ENCODE peak calls at places on chromosome 10, in five cellular contexts. G, E, J, B and V are unnamed samples.

GRCh38 chr10:78771215-78771614 is 297.6 kb upstream of the ZMIZ1 start:
- DNase-seq in J (no peak), E (no peak), B (no peak), G (peak; percentile 61), V (no peak)

GRCh38 chr10:71082930-71083329 is 129.4 kb upstream of the UNC5B start:
- DNase-seq in B (no peak), E (no peak), J (no peak), G (no peak), V (no peak)

GRCh38 chr10:101781984-101782810 is 1.0 kb downstream of the NPM3 start:
- DNase-seq in J (no peak), B (no peak), G (no peak), E (no peak), V (no peak)

GRCh38 chr10:113720386-113720785 is 31.1 kb upstream of the PLEKHS1 start:
- DNase-seq in B (no peak), E (no peak), J (no peak), G (no peak), V (no peak)

GRCh38 chr10:17428616-17429097 is 25.7 kb downstream of the ST8SIA6 start:
- DNase-seq in G (no peak), J (no peak), E (no peak), B (no peak), V (no peak)

GRCh38 chr10:26457088-26457487 is 18.9 kb downstream of the APBB1IP start:
- DNase-seq in B (no peak), G (no peak), J (no peak), E (no peak), V (no peak)

GRCh38 chr10:73413108-73413527 is 740 bp downstream of the ANXA7 start:
- DNase-seq in B (no peak), G (no peak), E (peak; percentile 62), J (peak; percentile 25), V (peak; percentile 48)

GRCh38 chr10:76303682-76304316 is 872.4 kb downstream of the LRMDA start:
- DNase-seq in B (peak; percentile 71), E (peak; percentile 61), G (peak; percentile 66), J (peak; percentile 21), V (peak; percentile 62)

GRCh38 chr10:44937201-44938005 is 22.2 kb upstream of the RASSF4 start:
- DNase-seq in J (no peak), G (no peak), B (peak; percentile 57), E (no peak), V (no peak)

GRCh38 chr10:104521901-104522827 is 118.9 kb upstream of the SORCS3 start:
- DNase-seq in E (no peak), G (no peak), J (no peak), B (no peak), V (no peak)

GRCh38 chr10:123008379-123009104 is at the start of the genes ACADSB and IKZF5:
- DNase-seq in E (peak; percentile 97), J (peak; percentile 97), G (peak; percentile 95), B (peak; percentile 97), V (peak; percentile 100)

GRCh38 chr10:69047111-69047837 is 40.6 kb upstream of the SRGN start:
- DNase-seq in J (no peak), B (no peak), E (no peak), G (no peak), V (no peak)

GRCh38 chr10:105594301-105594700 is 953.2 kb downstream of the SORCS3 start:
- DNase-seq in G (no peak), J (no peak), B (no peak), E (no peak), V (peak; percentile 13)

GRCh38 chr10:128568979-128569378 is 442.8 kb upstream of the MKI67 start:
- DNase-seq in J (no peak), B (no peak), G (no peak), E (no peak), V (no peak)

GRCh38 chr10:77274046-77274795 is 363.4 kb downstream of the KCNMA1 start:
- DNase-seq in B (peak; percentile 84), J (no peak), G (no peak), E (no peak), V (peak; percentile 59)

GRCh38 chr10:69503001-69503895 is 52.0 kb downstream of the TSPAN15 start:
- DNase-seq in E (no peak), G (no peak), B (no peak), J (no peak), V (no peak)

GRCh38 chr10:31912289-31912688 is 16.3 kb downstream of the ARHGAP12 start:
- DNase-seq in B (peak; percentile 59), G (no peak), J (no peak), E (no peak), V (peak; percentile 44)

GRCh38 chr10:59360605-59361515 is 1.5 kb downstream of the FAM13C start:
- DNase-seq in G (no peak), B (no peak), J (peak; percentile 32), E (no peak), V (no peak)

GRCh38 chr10:34698979-34699378 is 116.1 kb downstream of the PARD3 start:
- DNase-seq in J (no peak), B (peak; percentile 47), G (no peak), E (peak; percentile 63), V (peak; percentile 81)

DNA sequence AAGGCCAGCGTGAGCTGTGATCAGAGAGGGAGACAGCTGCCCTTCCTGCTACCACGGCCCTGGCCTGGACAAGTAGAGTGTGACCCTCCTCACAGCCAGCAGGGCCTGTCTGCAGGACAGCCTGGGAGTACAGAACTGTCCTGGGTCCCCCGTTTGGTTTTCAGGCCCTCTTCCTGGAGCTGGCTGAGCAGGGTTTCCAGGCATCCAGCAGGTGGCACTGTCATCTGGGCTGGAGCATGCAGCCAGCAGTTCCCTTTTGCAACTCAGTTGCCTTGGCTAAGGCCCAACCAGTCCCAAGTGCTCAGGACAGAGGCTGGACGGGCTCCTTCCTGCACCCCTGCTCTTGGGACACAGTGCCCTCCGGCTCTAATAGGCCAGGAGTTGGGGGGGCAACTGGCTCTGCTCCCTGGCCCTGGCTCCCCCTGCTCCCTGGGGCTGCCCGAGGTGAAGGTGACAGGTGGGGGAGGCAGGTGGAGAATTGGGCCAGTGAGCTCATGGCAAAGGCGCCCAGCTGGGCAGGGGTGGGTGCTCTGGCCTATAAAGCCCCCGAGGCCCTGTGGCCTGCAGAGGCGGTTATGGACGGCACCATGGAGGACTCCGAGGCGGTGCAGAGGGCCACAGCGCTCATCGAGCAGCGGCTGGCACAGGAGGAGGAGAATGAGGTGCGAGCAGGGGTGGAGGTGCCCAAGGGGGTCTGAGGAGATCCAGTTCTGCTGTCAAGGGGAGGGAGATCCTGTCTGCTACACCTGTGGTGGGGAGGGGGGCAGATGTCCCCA is at the start of gene ANKRD2:
- DNase-seq in J (peak; percentile 77), E (peak; percentile 81), G (peak; percentile 59), B (peak; percentile 79), V (peak; percentile 67)
- H3K27ac ChIP-seq in J (peak within 1 kb of the TSS; percentile 92), E (peak within 1 kb of the TSS; percentile 91), G (no peak within 1 kb of the TSS), B (no peak within 1 kb of the TSS), V (peak within 1 kb of the TSS; percentile 99)

GRCh38 chr10:18599392-18599791 is 52.0 kb downstream of the NSUN6 start:
- DNase-seq in G (no peak), B (no peak), J (no peak), E (no peak), V (no peak)

GRCh38 chr10:18606051-18606730 is 45.2 kb downstream of the NSUN6 start:
- DNase-seq in E (no peak), B (no peak), J (no peak), G (no peak), V (no peak)

DNA sequence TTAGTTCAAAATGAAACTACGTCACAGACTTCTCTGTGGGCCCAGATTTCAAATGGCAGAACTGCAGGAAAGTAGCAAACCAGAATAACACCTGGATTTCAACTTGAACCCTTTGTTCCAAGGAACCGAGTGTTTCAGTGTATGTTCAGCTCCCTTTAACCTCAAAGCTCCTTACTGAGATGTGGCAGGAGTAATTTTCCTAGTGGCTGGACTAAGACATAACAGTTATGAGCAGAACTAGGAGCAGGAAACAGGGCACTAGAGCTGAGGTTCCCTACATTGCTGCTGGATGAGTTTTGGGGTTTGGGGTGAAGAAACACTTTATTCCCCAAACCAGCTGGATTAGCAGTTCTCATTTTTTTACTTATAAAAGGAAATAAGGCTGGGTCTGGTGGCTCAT is 50.1 kb downstream of the NSUN6 start:
- DNase-seq in G (no peak), E (peak; percentile 23), J (no peak), B (no peak), V (no peak)
- TF ChIP-seq CTCF in G (no peak), E (no peak), J (no peak), B (no peak), V (no peak)

GRCh38 chr10:133070402-133070801 is 17.3 kb upstream of the ADGRA1 start:
- DNase-seq in B (no peak), E (no peak), J (no peak), G (no peak), V (no peak)
- H3K27ac ChIP-seq in B (no peak overlapping the region), E (no peak overlapping the region), J (no peak overlapping the region), G (no peak overlapping the region), V (no peak overlapping the region)

GRCh38 chr10:86585726-86586048 is 64.1 kb upstream of the WAPL start:
- DNase-seq in J (no peak), B (no peak), G (no peak), E (no peak), V (no peak)
- TF ChIP-seq CTCF in J (no peak), B (no peak), G (no peak), E (peak; percentile 21), V (peak; percentile 64)

DNA sequence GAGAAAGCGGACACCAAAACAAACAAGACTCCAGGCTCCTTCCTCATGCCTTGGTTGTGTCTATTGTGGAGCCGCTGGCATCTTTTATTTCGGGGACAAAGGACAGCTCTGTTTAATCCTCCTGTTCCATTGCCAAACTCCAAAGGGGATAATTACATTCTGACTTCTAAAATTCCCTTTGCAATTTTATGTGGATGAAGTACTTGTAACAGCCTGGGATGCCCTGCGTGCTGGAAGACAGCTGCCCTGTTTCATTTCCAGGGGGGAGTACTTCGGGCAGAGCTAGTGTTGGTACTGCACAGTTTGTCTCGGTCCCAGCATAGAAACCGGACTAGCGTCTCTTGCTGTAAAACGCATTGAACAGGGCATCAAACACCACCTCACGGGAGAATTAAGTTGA is 90.9 kb downstream of the BAMBI start:
- DNase-seq in G (no peak), E (no peak), B (no peak), J (no peak), V (no peak)
- H3K27ac ChIP-seq in G (no peak overlapping the region), E (no peak overlapping the region), B (no peak overlapping the region), J (no peak overlapping the region), V (no peak overlapping the region)